ENCODE peak calls at places on chromosomes 3 and 15, in six cellular contexts. L is GM10248, J is A673, F is AG04450, G is lower leg skin, T is brain microvascular endothelial cell. N is an unnamed sample.

GRCh38 chr3:99950921-99951320 is 133.3 kb downstream of the CMSS1 start:
- DNase-seq in L (no peak), F (no peak), G (no peak), J (no peak), T (no peak), N (no peak)

GRCh38 chr3:63933459-63933858 is 21.3 kb upstream of the SCAANT1 start:
- DNase-seq in F (no peak), G (no peak), J (no peak), L (peak), T (no peak), N (no peak)

GRCh38 chr3:81726735-81727134 is 34.7 kb downstream of the GBE1 start:
- DNase-seq in L (no peak), J (no peak), F (no peak), G (no peak), T (peak), N (peak)

GRCh38 chr15:84598250-84598649 is 2.6 kb upstream of the ZSCAN2 start:
- DNase-seq in L (peak), F (no peak), J (no peak), T (peak), G (no peak), N (no peak)

GRCh38 chr3:89268059-89268458 is 160.6 kb downstream of the EPHA3 start:
- DNase-seq in F (no peak), L (no peak), J (no peak), G (no peak), T (no peak), N (no peak)

GRCh38 chr3:6806991-6807390 is 53.9 kb upstream of the GRM7 start:
- DNase-seq in G (no peak), T (no peak), J (no peak), L (no peak), F (no peak), N (no peak)

GRCh38 chr3:194905696-194906095 is 220.0 kb downstream of the FAM43A start:
- DNase-seq in T (peak), J (no peak), L (no peak), F (no peak), G (no peak), N (no peak)

GRCh38 chr3:183548262-183548769 is 7.2 kb downstream of the KLHL6 start:
- DNase-seq in L (no peak), F (peak), J (no peak), G (no peak), T (peak), N (peak)

GRCh38 chr15:62453979-62454378 is 288.9 kb upstream of the C2CD4B start:
- DNase-seq in L (no peak), G (no peak), T (peak), J (no peak), F (no peak), N (peak)

GRCh38 chr15:60374628-60375081 is 23.1 kb downstream of the ANXA2 start:
- DNase-seq in L (no peak), J (peak), T (peak), G (no peak), F (peak), N (peak)

GRCh38 chr15:62455441-62455921 is 290.4 kb upstream of the C2CD4B start:
- DNase-seq in F (no peak), J (no peak), T (no peak), G (no peak), L (no peak), N (no peak)

GRCh38 chr3:64815691-64816225 is 128.0 kb upstream of the ADAMTS9 start:
- DNase-seq in J (no peak), F (no peak), L (no peak), G (no peak), T (no peak), N (no peak)

GRCh38 chr3:170419301-170420087 is 826 bp downstream of the CLDN11 start:
- DNase-seq in G (peak), T (no peak), J (no peak), F (no peak), L (peak), N (no peak)

GRCh38 chr3:63964287-63965073 is 52.3 kb upstream of the SCAANT1 start:
- DNase-seq in L (no peak), J (no peak), T (no peak), G (no peak), F (no peak), N (no peak)

GRCh38 chr15:83653288-83653638 is 660 bp upstream of the ADAMTSL3 start:
- DNase-seq in T (no peak), J (no peak), F (no peak), G (no peak), L (no peak), N (no peak)

GRCh38 chr3:173465112-173465511 is 67.6 kb downstream of the NLGN1 start:
- DNase-seq in J (peak), L (no peak), G (no peak), T (peak), F (no peak), N (peak)

GRCh38 chr3:87167634-87168456 is 59.3 kb upstream of the CHMP2B start:
- DNase-seq in L (peak), J (peak), T (peak), F (no peak), G (no peak), N (peak)

GRCh38 chr3:132596816-132597433 is at the start of gene ACKR4:
- DNase-seq in T (no peak), L (no peak), F (no peak), J (no peak), G (no peak), N (no peak)

GRCh38 chr3:134092231-134092701 is 62.5 kb upstream of the SLCO2A1 start:
- DNase-seq in G (no peak), L (no peak), F (peak), T (no peak), J (no peak), N (no peak)

GRCh38 chr15:92719024-92719423 is 63.4 kb upstream of the FAM174B start:
- DNase-seq in J (no peak), L (no peak), T (no peak), F (no peak), G (no peak), N (no peak)

GRCh38 chr3:31066999-31067398 is 172.5 kb upstream of the GADL1 start:
- DNase-seq in L (no peak), J (peak), T (peak), G (no peak), F (peak), N (peak)